ENCODE peak calls at places on chromosomes 2 and 18, in nine cellular contexts. One of them, this sample, is unnamed.
A peak's percentile ranks its signal among the peaks of the same experiment; 100 is the strongest.

GRCh38 chr2:122307772-122308171 is 552.3 kb downstream of the TSN start:
- DNase-seq in lower lobe of right lung: no peak
- DNase-seq in adrenal gland: no peak
- DNase-seq in chondrocyte: no peak
- DNase-seq in H54: no peak
- DNase-seq in HT-29: no peak
- DNase-seq in uterus: no peak
- DNase-seq in MCF 10A: peak; percentile 85
- DNase-seq in activated CD4-positive, alpha-beta T cell treated with anti-CD3 and anti-CD28 coated beads, Interleukin-2, amount 10 ng/mL, durations not matched to agents 7 days and 5 days: no peak
- DNase-seq in this sample: no peak

GRCh38 chr2:240948905-240949790 is 43.0 kb downstream of the CROCC2 start:
- DNase-seq in activated CD4-positive, alpha-beta T cell treated with anti-CD3 and anti-CD28 coated beads, Interleukin-2, amount 10 ng/mL, durations not matched to agents 7 days and 5 days: no peak
- DNase-seq in chondrocyte: peak; percentile 86
- DNase-seq in H54: no peak
- DNase-seq in uterus: peak; percentile 11
- DNase-seq in adrenal gland: no peak
- DNase-seq in MCF 10A: no peak
- DNase-seq in HT-29: no peak
- DNase-seq in lower lobe of right lung: no peak
- DNase-seq in this sample: no peak

GRCh38 chr2:63047534-63048281 is 2.9 kb upstream of the OTX1 start:
- DNase-seq in MCF 10A: no peak
- DNase-seq in chondrocyte: no peak
- DNase-seq in activated CD4-positive, alpha-beta T cell treated with anti-CD3 and anti-CD28 coated beads, Interleukin-2, amount 10 ng/mL, durations not matched to agents 7 days and 5 days: no peak
- DNase-seq in adrenal gland: no peak
- DNase-seq in uterus: no peak
- DNase-seq in lower lobe of right lung: peak; percentile 53
- DNase-seq in H54: no peak
- DNase-seq in HT-29: no peak
- DNase-seq in this sample: no peak

GRCh38 chr2:233029321-233029720 is 3.2 kb upstream of the NEU2 start:
- DNase-seq in MCF 10A: peak; percentile 32
- DNase-seq in activated CD4-positive, alpha-beta T cell treated with anti-CD3 and anti-CD28 coated beads, Interleukin-2, amount 10 ng/mL, durations not matched to agents 7 days and 5 days: no peak
- DNase-seq in HT-29: peak; percentile 47
- DNase-seq in chondrocyte: no peak
- DNase-seq in lower lobe of right lung: no peak
- DNase-seq in adrenal gland: no peak
- DNase-seq in H54: peak; percentile 31
- DNase-seq in uterus: no peak
- DNase-seq in this sample: no peak

GRCh38 chr18:28571929-28572328 is 395.0 kb upstream of the CDH2 start:
- DNase-seq in chondrocyte: no peak
- DNase-seq in lower lobe of right lung: no peak
- DNase-seq in adrenal gland: no peak
- DNase-seq in MCF 10A: no peak
- DNase-seq in H54: no peak
- DNase-seq in activated CD4-positive, alpha-beta T cell treated with anti-CD3 and anti-CD28 coated beads, Interleukin-2, amount 10 ng/mL, durations not matched to agents 7 days and 5 days: no peak
- DNase-seq in HT-29: no peak
- DNase-seq in uterus: no peak
- DNase-seq in this sample: no peak

GRCh38 chr2:189696223-189696622 is 21.8 kb downstream of the ANKAR start:
- DNase-seq in MCF 10A: no peak
- DNase-seq in uterus: no peak
- DNase-seq in lower lobe of right lung: no peak
- DNase-seq in H54: no peak
- DNase-seq in activated CD4-positive, alpha-beta T cell treated with anti-CD3 and anti-CD28 coated beads, Interleukin-2, amount 10 ng/mL, durations not matched to agents 7 days and 5 days: no peak
- DNase-seq in adrenal gland: no peak
- DNase-seq in chondrocyte: no peak
- DNase-seq in HT-29: no peak
- DNase-seq in this sample: no peak

GRCh38 chr2:239956818-239957261 is 68.3 kb downstream of the NDUFA10 start:
- DNase-seq in lower lobe of right lung: peak; percentile 10
- DNase-seq in HT-29: no peak
- DNase-seq in adrenal gland: no peak
- DNase-seq in MCF 10A: no peak
- DNase-seq in uterus: no peak
- DNase-seq in activated CD4-positive, alpha-beta T cell treated with anti-CD3 and anti-CD28 coated beads, Interleukin-2, amount 10 ng/mL, durations not matched to agents 7 days and 5 days: no peak
- DNase-seq in chondrocyte: peak; percentile 84
- DNase-seq in H54: no peak
- DNase-seq in this sample: no peak

GRCh38 chr18:36912887-36913286 is 84.0 kb downstream of the KIAA1328 start:
- DNase-seq in MCF 10A: no peak
- DNase-seq in uterus: no peak
- DNase-seq in activated CD4-positive, alpha-beta T cell treated with anti-CD3 and anti-CD28 coated beads, Interleukin-2, amount 10 ng/mL, durations not matched to agents 7 days and 5 days: no peak
- DNase-seq in chondrocyte: no peak
- DNase-seq in adrenal gland: no peak
- DNase-seq in H54: no peak
- DNase-seq in HT-29: no peak
- DNase-seq in lower lobe of right lung: no peak
- DNase-seq in this sample: no peak

GRCh38 chr18:63683152-63683551 is 19.6 kb upstream of the SERPINB11 start:
- DNase-seq in uterus: no peak
- DNase-seq in chondrocyte: no peak
- DNase-seq in activated CD4-positive, alpha-beta T cell treated with anti-CD3 and anti-CD28 coated beads, Interleukin-2, amount 10 ng/mL, durations not matched to agents 7 days and 5 days: no peak
- DNase-seq in H54: peak; percentile 37
- DNase-seq in lower lobe of right lung: no peak
- DNase-seq in adrenal gland: no peak
- DNase-seq in MCF 10A: peak; percentile 95
- DNase-seq in HT-29: peak; percentile 90
- DNase-seq in this sample: no peak

GRCh38 chr2:67945976-67946375 is 116.8 kb downstream of the C1D start:
- DNase-seq in MCF 10A: no peak
- DNase-seq in activated CD4-positive, alpha-beta T cell treated with anti-CD3 and anti-CD28 coated beads, Interleukin-2, amount 10 ng/mL, durations not matched to agents 7 days and 5 days: no peak
- DNase-seq in adrenal gland: no peak
- DNase-seq in H54: no peak
- DNase-seq in chondrocyte: no peak
- DNase-seq in lower lobe of right lung: no peak
- DNase-seq in HT-29: no peak
- DNase-seq in uterus: no peak
- DNase-seq in this sample: no peak

GRCh38 chr2:28618221-28619141 is 122.6 kb downstream of the PLB1 start:
- DNase-seq in H54: no peak
- DNase-seq in chondrocyte: no peak
- DNase-seq in HT-29: no peak
- DNase-seq in adrenal gland: no peak
- DNase-seq in MCF 10A: no peak
- DNase-seq in lower lobe of right lung: no peak
- DNase-seq in uterus: no peak
- DNase-seq in activated CD4-positive, alpha-beta T cell treated with anti-CD3 and anti-CD28 coated beads, Interleukin-2, amount 10 ng/mL, durations not matched to agents 7 days and 5 days: no peak
- DNase-seq in this sample: no peak

GRCh38 chr2:120279708-120280107 is 27.1 kb downstream of the RALB start:
- DNase-seq in activated CD4-positive, alpha-beta T cell treated with anti-CD3 and anti-CD28 coated beads, Interleukin-2, amount 10 ng/mL, durations not matched to agents 7 days and 5 days: no peak
- DNase-seq in H54: no peak
- DNase-seq in HT-29: no peak
- DNase-seq in MCF 10A: no peak
- DNase-seq in chondrocyte: no peak
- DNase-seq in adrenal gland: no peak
- DNase-seq in lower lobe of right lung: peak; percentile 51
- DNase-seq in uterus: no peak
- DNase-seq in this sample: no peak

GRCh38 chr2:173571887-173572680 is 217.4 kb downstream of the CDCA7 start:
- DNase-seq in adrenal gland: no peak
- DNase-seq in activated CD4-positive, alpha-beta T cell treated with anti-CD3 and anti-CD28 coated beads, Interleukin-2, amount 10 ng/mL, durations not matched to agents 7 days and 5 days: no peak
- DNase-seq in uterus: no peak
- DNase-seq in MCF 10A: no peak
- DNase-seq in H54: no peak
- DNase-seq in lower lobe of right lung: no peak
- DNase-seq in chondrocyte: no peak
- DNase-seq in HT-29: peak; percentile 79
- DNase-seq in this sample: no peak

This sample was measured in GM12892.